ENCODE peak calls at places on chromosomes 12 and 14, in six cellular contexts. U, V, R, M, N and K are unnamed samples.
A peak's percentile ranks its signal among the peaks of the same experiment; 100 is the strongest.

GRCh38 chr14:73623504-73623903 is 11.2 kb downstream of the ACOT6 start:
- DNase-seq in V (no peak), M (no peak), N (no peak), U (no peak), R (no peak), K (no peak)

GRCh38 chr12:87405918-87406317 is 623.3 kb downstream of the C12orf50 start:
- DNase-seq in U (no peak), V (no peak), R (no peak), M (no peak), N (no peak), K (no peak)

GRCh38 chr14:105301103-105301914 is 508 bp upstream of the BRF1 start:
- DNase-seq in N (peak; percentile 96), R (peak; percentile 72), U (peak; percentile 100), V (peak; percentile 96), M (peak; percentile 79), K (peak; percentile 100)

GRCh38 chr14:104246401-104247335 is 108.3 kb downstream of the KIF26A start:
- DNase-seq in M (no peak), R (no peak), N (no peak), V (no peak), U (no peak), K (peak; percentile 39)

GRCh38 chr12:52949413-52950331 is 754 bp downstream of the KRT18 start:
- DNase-seq in R (no peak), V (peak; percentile 96), M (peak; percentile 90), U (no peak), N (peak; percentile 97), K (peak; percentile 97)

GRCh38 chr12:108573310-108573709 is 10.9 kb downstream of the ISCU start:
- DNase-seq in M (no peak), U (no peak), V (no peak), R (no peak), N (peak; percentile 29), K (no peak)

GRCh38 chr14:96502621-96503251 is 554 bp downstream of the PAPOLA start:
- DNase-seq in M (peak; percentile 3), U (peak; percentile 3), V (peak; percentile 46), N (peak; percentile 49), R (no peak), K (peak; percentile 84)

GRCh38 chr12:12099102-12099501 is 28.4 kb downstream of the BCL2L14 start:
- DNase-seq in M (no peak), N (no peak), V (no peak), R (no peak), U (no peak), K (no peak)

GRCh38 chr12:34051486-34051885 is 29.2 kb downstream of the ALG10 start:
- DNase-seq in M (no peak), V (no peak), R (no peak), U (no peak), N (no peak), K (no peak)

GRCh38 chr12:47739959-47740358 is 14.7 kb upstream of the ENDOU start:
- DNase-seq in V (no peak), N (no peak), R (no peak), M (no peak), U (no peak), K (peak; percentile 77)

GRCh38 chr12:14665354-14666348 is 30.7 kb downstream of the GUCY2C start:
- DNase-seq in N (no peak), R (no peak), U (no peak), V (peak; percentile 2), M (no peak), K (no peak)

GRCh38 chr14:92605274-92605940 is 91.8 kb downstream of the RIN3 start:
- DNase-seq in M (no peak), U (no peak), R (no peak), V (no peak), N (no peak), K (no peak)

GRCh38 chr12:107365703-107366102 is 272.4 kb upstream of the CRY1 start:
- DNase-seq in V (no peak), N (no peak), M (no peak), R (no peak), U (no peak), K (no peak)

GRCh38 chr12:91053951-91054715 is 3.7 kb downstream of the KERA start:
- DNase-seq in M (peak; percentile 78), V (peak; percentile 65), N (peak; percentile 87), R (no peak), U (no peak), K (no peak)

GRCh38 chr12:108532061-108532848 is 17.2 kb downstream of the FICD start:
- DNase-seq in R (no peak), U (no peak), M (no peak), N (no peak), V (no peak), K (no peak)

GRCh38 chr14:94621358-94622134 is 9.4 kb downstream of the SERPINA3 start:
- DNase-seq in V (no peak), N (no peak), R (no peak), M (no peak), U (no peak), K (no peak)

GRCh38 chr14:53953828-53954550 is 2.6 kb downstream of the BMP4 start:
- DNase-seq in N (peak; percentile 64), V (peak; percentile 73), M (peak; percentile 40), U (no peak), R (no peak), K (peak; percentile 93)

GRCh38 chr14:38387821-38388220 is 131.9 kb upstream of the CLEC14A start:
- DNase-seq in U (no peak), R (no peak), N (no peak), M (no peak), V (no peak), K (no peak)

GRCh38 chr14:63388766-63389431 is 70.2 kb upstream of the GPHB5 start:
- DNase-seq in N (peak; percentile 65), V (peak; percentile 53), M (peak; percentile 44), U (peak; percentile 25), R (no peak), K (peak; percentile 14)

GRCh38 chr14:51472881-51473280 is 178.8 kb upstream of the FRMD6 start:
- DNase-seq in U (no peak), V (peak; percentile 68), M (peak; percentile 14), N (peak; percentile 83), R (no peak), K (no peak)